ENCODE peak calls at places on chromosomes 4 and X, in seven cellular contexts. One of them, this sample, is unnamed. For H3K36me3, the result is how much of the 10 kb centered on the place peaks cover.

GRCh38 chrX:44872817-44873414 is at the start of gene KDM6A:
- DNase-seq in tibial nerve: peak
- DNase-seq in suprapubic skin: peak
- DNase-seq in testis: peak
- DNase-seq in uterus: peak
- DNase-seq in gastrocnemius medialis: peak
- DNase-seq in esophagus squamous epithelium: peak
- DNase-seq in this sample: peak

GRCh38 chrX:120753413-120754251 is 122.0 kb downstream of the CT47B1 start:
- DNase-seq in tibial nerve: no peak
- DNase-seq in suprapubic skin: no peak
- DNase-seq in testis: no peak
- DNase-seq in uterus: no peak
- DNase-seq in gastrocnemius medialis: no peak
- DNase-seq in esophagus squamous epithelium: no peak
- DNase-seq in this sample: no peak

GRCh38 chr4:17475481-17475880 is 36.4 kb downstream of the QDPR start:
- DNase-seq in tibial nerve: no peak
- DNase-seq in suprapubic skin: no peak
- DNase-seq in testis: no peak
- DNase-seq in uterus: no peak
- DNase-seq in gastrocnemius medialis: no peak
- DNase-seq in esophagus squamous epithelium: no peak
- DNase-seq in this sample: no peak

GRCh38 chr4:82469776-82470345 is 39.5 kb downstream of the ENOPH1 start:
- DNase-seq in tibial nerve: no peak
- DNase-seq in suprapubic skin: no peak
- DNase-seq in testis: peak
- DNase-seq in uterus: no peak
- DNase-seq in gastrocnemius medialis: no peak
- DNase-seq in esophagus squamous epithelium: no peak
- DNase-seq in this sample: no peak

GRCh38 chr4:171281359-171281758 is 531.8 kb upstream of the GALNTL6 start:
- DNase-seq in tibial nerve: no peak
- DNase-seq in suprapubic skin: no peak
- DNase-seq in testis: no peak
- DNase-seq in uterus: no peak
- DNase-seq in gastrocnemius medialis: no peak
- DNase-seq in esophagus squamous epithelium: no peak
- DNase-seq in this sample: no peak

GRCh38 chr4:7312691-7313090 is 120.4 kb downstream of the SORCS2 start:
- DNase-seq in tibial nerve: no peak
- DNase-seq in suprapubic skin: no peak
- DNase-seq in testis: no peak
- DNase-seq in uterus: no peak
- DNase-seq in gastrocnemius medialis: no peak
- DNase-seq in esophagus squamous epithelium: no peak
- DNase-seq in this sample: no peak

GRCh38 chr4:178080312-178080711 is 638.1 kb upstream of the AGA start:
- DNase-seq in tibial nerve: no peak
- DNase-seq in suprapubic skin: no peak
- DNase-seq in testis: no peak
- DNase-seq in uterus: no peak
- DNase-seq in gastrocnemius medialis: no peak
- DNase-seq in esophagus squamous epithelium: no peak
- DNase-seq in this sample: no peak

GRCh38 chrX:16712116-16712824 is at the start of gene CTPS2:
- DNase-seq in tibial nerve: peak
- DNase-seq in suprapubic skin: peak
- DNase-seq in testis: peak
- DNase-seq in uterus: peak
- DNase-seq in gastrocnemius medialis: peak
- DNase-seq in esophagus squamous epithelium: no peak
- DNase-seq in this sample: peak

GRCh38 chr4:102787096-102787867 is 26.5 kb upstream of the MANBA start:
- DNase-seq in tibial nerve: no peak
- DNase-seq in suprapubic skin: no peak
- DNase-seq in testis: no peak
- DNase-seq in uterus: no peak
- DNase-seq in gastrocnemius medialis: no peak
- DNase-seq in esophagus squamous epithelium: no peak
- DNase-seq in this sample: no peak

GRCh38 chrX:127305013-127305412 is 485.5 kb downstream of the PRR32 start:
- DNase-seq in tibial nerve: no peak
- DNase-seq in suprapubic skin: no peak
- DNase-seq in testis: no peak
- DNase-seq in uterus: no peak
- DNase-seq in gastrocnemius medialis: no peak
- DNase-seq in esophagus squamous epithelium: no peak
- DNase-seq in this sample: no peak

GRCh38 chrX:103669745-103670144 is 16.8 kb downstream of the MORF4L2 start:
- DNase-seq in tibial nerve: no peak
- DNase-seq in suprapubic skin: no peak
- DNase-seq in testis: no peak
- DNase-seq in uterus: no peak
- DNase-seq in gastrocnemius medialis: no peak
- DNase-seq in esophagus squamous epithelium: no peak
- DNase-seq in this sample: no peak

GRCh38 chrX:110414679-110415439 is 56.2 kb downstream of the RTL9 start:
- DNase-seq in tibial nerve: no peak
- DNase-seq in suprapubic skin: no peak
- DNase-seq in testis: no peak
- DNase-seq in uterus: no peak
- DNase-seq in gastrocnemius medialis: no peak
- DNase-seq in esophagus squamous epithelium: no peak
- DNase-seq in this sample: no peak

GRCh38 chrX:2451456-2452316 is 49.1 kb downstream of the DHRSX start:
- DNase-seq in tibial nerve: no peak
- DNase-seq in suprapubic skin: no peak
- DNase-seq in testis: no peak
- DNase-seq in uterus: no peak
- DNase-seq in gastrocnemius medialis: no peak
- DNase-seq in esophagus squamous epithelium: no peak
- DNase-seq in this sample: no peak
- H3K36me3 ChIP-seq in tibial nerve: under half
- H3K36me3 ChIP-seq in suprapubic skin: under half
- H3K36me3 ChIP-seq in testis: under half
- H3K36me3 ChIP-seq in uterus: under half
- H3K36me3 ChIP-seq in gastrocnemius medialis: under half
- H3K36me3 ChIP-seq in esophagus squamous epithelium: under half
- H3K36me3 ChIP-seq in this sample: under half

DNA sequence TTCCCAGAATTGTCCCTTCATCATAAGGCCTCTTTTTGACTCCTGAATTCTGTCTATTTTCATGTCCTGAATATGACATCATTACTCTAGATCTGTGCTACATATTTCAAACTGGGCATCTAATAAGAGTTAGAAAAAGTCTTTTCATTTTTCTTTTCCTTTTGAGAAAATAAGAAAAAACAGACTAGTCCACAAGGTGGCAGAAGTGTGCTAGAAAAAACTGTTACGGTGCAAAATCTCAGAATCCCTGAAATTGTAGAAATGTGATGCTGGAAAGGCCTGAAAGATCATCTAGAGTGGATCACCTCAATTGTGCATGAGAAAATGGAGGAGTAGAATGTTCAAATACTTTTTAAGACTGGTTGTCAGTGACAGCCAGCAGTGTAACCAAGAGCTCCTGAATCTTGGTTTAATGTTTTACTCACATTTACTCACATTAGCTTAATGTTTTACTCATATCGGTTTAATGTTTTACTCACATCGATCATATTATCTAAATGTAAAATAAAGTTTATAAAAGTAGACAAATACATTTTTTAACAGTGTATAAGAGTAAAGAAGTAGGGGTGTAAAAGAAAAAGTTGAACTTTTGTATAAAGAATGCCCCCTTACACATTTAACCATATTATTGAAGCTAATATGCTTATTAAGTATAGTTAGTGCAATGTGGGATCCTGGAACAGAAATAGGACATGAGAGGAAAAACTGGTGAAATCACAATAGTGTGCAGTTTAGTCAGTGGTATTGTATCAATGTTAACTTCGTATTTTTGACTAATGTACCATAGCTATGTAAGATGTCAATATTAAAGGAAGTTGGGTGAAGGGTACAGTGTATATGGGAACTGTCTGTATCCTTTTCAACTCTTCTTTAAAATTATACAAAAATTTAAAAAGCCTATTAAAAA is 15.2 kb downstream of the ASB11 start:
- DNase-seq in tibial nerve: no peak
- DNase-seq in suprapubic skin: no peak
- DNase-seq in testis: no peak
- DNase-seq in uterus: no peak
- DNase-seq in gastrocnemius medialis: no peak
- DNase-seq in esophagus squamous epithelium: no peak
- DNase-seq in this sample: no peak
- TF ChIP-seq POLR2A in tibial nerve: no peak
- TF ChIP-seq POLR2A in suprapubic skin: no peak
- TF ChIP-seq POLR2A in testis: no peak
- TF ChIP-seq POLR2A in uterus: no peak
- TF ChIP-seq POLR2A in gastrocnemius medialis: no peak
- TF ChIP-seq POLR2A in esophagus squamous epithelium: no peak
- TF ChIP-seq POLR2A in this sample: no peak

GRCh38 chr4:52572936-52573485 is 86.1 kb downstream of the USP46 start:
- DNase-seq in tibial nerve: no peak
- DNase-seq in suprapubic skin: no peak
- DNase-seq in testis: no peak
- DNase-seq in uterus: no peak
- DNase-seq in gastrocnemius medialis: no peak
- DNase-seq in esophagus squamous epithelium: no peak
- DNase-seq in this sample: no peak
- H3K4me3 ChIP-seq in tibial nerve: no peak
- H3K4me3 ChIP-seq in suprapubic skin: no peak
- H3K4me3 ChIP-seq in testis: no peak
- H3K4me3 ChIP-seq in uterus: no peak
- H3K4me3 ChIP-seq in gastrocnemius medialis: no peak
- H3K4me3 ChIP-seq in esophagus squamous epithelium: no peak
- H3K4me3 ChIP-seq in this sample: no peak

GRCh38 chrX:73852022-73852421 is 289.0 kb downstream of the CHIC1 start:
- DNase-seq in tibial nerve: no peak
- DNase-seq in suprapubic skin: no peak
- DNase-seq in testis: no peak
- DNase-seq in uterus: no peak
- DNase-seq in gastrocnemius medialis: no peak
- DNase-seq in esophagus squamous epithelium: no peak
- DNase-seq in this sample: no peak

GRCh38 chrX:73850124-73851013 is 287.4 kb downstream of the CHIC1 start:
- DNase-seq in tibial nerve: no peak
- DNase-seq in suprapubic skin: no peak
- DNase-seq in testis: peak
- DNase-seq in uterus: peak
- DNase-seq in gastrocnemius medialis: no peak
- DNase-seq in esophagus squamous epithelium: no peak
- DNase-seq in this sample: no peak

GRCh38 chrX:73851014-73852009 is 288.3 kb downstream of the CHIC1 start:
- DNase-seq in tibial nerve: no peak
- DNase-seq in suprapubic skin: peak
- DNase-seq in testis: peak
- DNase-seq in uterus: peak
- DNase-seq in gastrocnemius medialis: no peak
- DNase-seq in esophagus squamous epithelium: peak
- DNase-seq in this sample: no peak

GRCh38 chrX:73847991-73848390 is 285.0 kb downstream of the CHIC1 start:
- DNase-seq in tibial nerve: no peak
- DNase-seq in suprapubic skin: no peak
- DNase-seq in testis: no peak
- DNase-seq in uterus: no peak
- DNase-seq in gastrocnemius medialis: no peak
- DNase-seq in esophagus squamous epithelium: no peak
- DNase-seq in this sample: no peak

DNA sequence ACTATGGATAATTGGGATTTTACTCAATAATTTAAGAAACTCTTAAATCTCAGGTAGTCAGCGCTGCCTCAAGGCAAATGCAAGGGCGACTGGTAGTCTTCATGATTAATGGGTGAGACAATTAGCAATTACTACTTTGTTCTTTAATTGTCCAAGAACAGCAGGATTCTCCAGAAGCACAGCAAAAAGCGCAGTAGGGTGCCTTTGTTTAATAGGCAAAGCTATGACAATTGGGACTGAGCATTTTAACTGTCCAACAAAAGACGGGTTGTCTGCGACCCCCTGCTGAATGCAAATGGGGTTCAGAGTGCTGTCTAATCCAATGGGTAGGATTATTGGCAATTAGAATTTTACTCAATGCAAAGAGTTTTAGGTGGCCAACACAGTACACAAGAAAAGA is 286.1 kb downstream of the CHIC1 start:
- DNase-seq in tibial nerve: no peak
- DNase-seq in suprapubic skin: no peak
- DNase-seq in testis: no peak
- DNase-seq in uterus: no peak
- DNase-seq in gastrocnemius medialis: no peak
- DNase-seq in esophagus squamous epithelium: no peak
- DNase-seq in this sample: no peak
- H3K36me3 ChIP-seq in tibial nerve: under half
- H3K36me3 ChIP-seq in suprapubic skin: under half
- H3K36me3 ChIP-seq in testis: under half
- H3K36me3 ChIP-seq in uterus: under half
- H3K36me3 ChIP-seq in gastrocnemius medialis: under half
- H3K36me3 ChIP-seq in esophagus squamous epithelium: under half
- H3K36me3 ChIP-seq in this sample: under half